ENCODE peak calls at places on chromosome 6, in eight cellular contexts. W is H1, P is H9, C is astrocyte, A is fibroblast of lung, R is hepatocyte, D is GM23338, T is GM23248. K is an unnamed sample. For H3K4me1, the result is how much of the 10 kb centered on the place peaks cover.

GRCh38 chr6:168158280-168158979 is 79.4 kb upstream of the FRMD1 start:
- DNase-seq in W (no peak), P (peak), C (no peak), A (peak), R (no peak), D (no peak), T (peak), K (no peak)

GRCh38 chr6:148044261-148044731 is 298.3 kb upstream of the SASH1 start:
- DNase-seq in W (no peak), P (no peak), C (peak), A (peak), R (no peak), D (no peak), T (no peak), K (no peak)

GRCh38 chr6:45816674-45817297 is 198.9 kb downstream of the CLIC5 start:
- DNase-seq in W (no peak), P (no peak), C (peak), A (no peak), R (no peak), D (no peak), T (no peak), K (no peak)

GRCh38 chr6:6890400-6890858 is 217.3 kb upstream of the RREB1 start:
- DNase-seq in W (no peak), P (peak), C (no peak), A (no peak), R (peak), D (peak), T (peak), K (no peak)

GRCh38 chr6:116764557-116764960 is 960 bp downstream of the FAM162B start:
- DNase-seq in W (no peak), P (peak), C (no peak), A (no peak), R (peak), D (peak), T (no peak), K (no peak)

GRCh38 chr6:123551939-123552707 is 84.6 kb downstream of the TRDN start:
- DNase-seq in W (no peak), P (no peak), C (peak), A (peak), R (no peak), D (no peak), T (no peak), K (no peak)

GRCh38 chr6:18400831-18401446 is 13.8 kb downstream of the RNF144B start:
- DNase-seq in W (no peak), P (no peak), C (peak), A (peak), R (no peak), D (no peak), T (peak), K (peak)

GRCh38 chr6:111361648-111362047 is 121.4 kb downstream of the REV3L start:
- DNase-seq in W (peak), P (peak), C (no peak), A (peak), R (peak), D (peak), T (peak), K (peak)

GRCh38 chr6:168516941-168517741 is 76.2 kb downstream of the SMOC2 start:
- DNase-seq in W (no peak), P (no peak), C (no peak), A (no peak), R (no peak), D (no peak), T (no peak), K (no peak)

GRCh38 chr6:190596-191395 is 101.5 kb upstream of the DUSP22 start:
- DNase-seq in W (no peak), P (peak), C (no peak), A (no peak), R (no peak), D (peak), T (no peak), K (peak)

GRCh38 chr6:88472731-88473130 is 306.6 kb upstream of the CNR1 start:
- DNase-seq in W (no peak), P (no peak), C (no peak), A (no peak), R (no peak), D (peak), T (no peak), K (no peak)

GRCh38 chr6:150881911-150882481 is 16.5 kb downstream of the MTHFD1L start:
- DNase-seq in W (no peak), P (no peak), C (peak), A (peak), R (peak), D (no peak), T (peak), K (no peak)

GRCh38 chr6:154030646-154031045 is 8.4 kb upstream of the OPRM1 start:
- DNase-seq in W (no peak), P (no peak), C (no peak), A (no peak), R (no peak), D (no peak), T (no peak), K (no peak)

GRCh38 chr6:28977351-28978136 is 27.6 kb downstream of the ZNF311 start:
- DNase-seq in W (no peak), P (peak), C (peak), A (peak), R (peak), D (peak), T (peak), K (no peak)

GRCh38 chr6:151263967-151264366 is 24.2 kb downstream of the AKAP12 start:
- DNase-seq in W (no peak), P (no peak), C (peak), A (peak), R (no peak), D (peak), T (no peak), K (no peak)

GRCh38 chr6:34459899-34460593 is 5.8 kb upstream of the PACSIN1 start:
- DNase-seq in W (no peak), P (peak), C (peak), A (peak), R (peak), D (peak), T (peak), K (peak)

DNA sequence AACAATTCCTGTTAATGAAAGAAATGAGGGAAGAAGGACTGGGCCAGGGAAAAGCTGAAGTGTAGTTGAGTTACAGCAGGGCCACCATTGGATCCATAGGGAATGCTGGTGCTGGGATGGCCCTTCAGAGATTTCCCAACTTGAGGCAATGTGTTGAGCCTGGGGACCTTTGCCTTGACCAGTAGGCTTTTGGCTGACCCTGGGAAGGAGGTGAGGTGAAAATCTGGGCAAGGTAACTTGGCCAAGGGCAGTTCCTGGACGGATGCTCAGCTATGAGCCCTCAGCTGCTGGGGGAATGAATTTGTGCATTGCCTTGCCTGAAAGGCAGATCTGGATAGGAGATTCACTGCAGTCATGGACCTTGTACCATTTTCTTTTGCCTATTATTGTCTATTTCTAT is 20.4 kb downstream of the UTRN start:
- DNase-seq in W (no peak), P (no peak), C (no peak), A (no peak), R (no peak), D (no peak), T (no peak), K (no peak)
- H2AFZ ChIP-seq in W (no peak), P (no peak), C (no peak), A (no peak), R (no peak), D (no peak), T (no peak), K (no peak)

GRCh38 chr6:16671302-16672289 is 89.7 kb downstream of the ATXN1 start:
- DNase-seq in W (no peak), P (no peak), C (no peak), A (no peak), R (no peak), D (peak), T (no peak), K (no peak)
- H3K4me1 ChIP-seq in W (under half), P (under half), C (under half), A (under half), R (under half), D (under half), T (half or more), K (under half)

DNA sequence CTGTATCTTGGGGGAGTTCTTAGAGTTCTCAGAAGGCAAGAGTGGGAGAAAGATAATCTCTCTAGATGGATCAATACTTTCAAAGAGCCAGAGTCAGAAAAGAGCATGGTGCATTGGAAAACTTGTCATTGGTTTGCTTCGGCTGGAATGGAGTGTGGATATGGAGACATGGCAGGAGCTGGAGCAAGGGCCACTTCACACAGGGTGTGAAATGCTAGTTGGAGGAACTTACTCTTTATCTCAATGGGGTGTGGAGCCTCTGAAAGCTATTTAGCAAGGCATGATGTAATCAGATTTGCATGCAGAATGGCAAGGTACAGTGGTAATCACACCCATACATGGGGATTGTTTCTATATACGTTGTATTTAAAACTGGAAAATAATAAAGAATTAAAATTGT is 31.5 kb upstream of the PAQR8 start:
- DNase-seq in W (no peak), P (no peak), C (no peak), A (no peak), R (peak), D (no peak), T (no peak), K (no peak)
- H2AFZ ChIP-seq in W (peak), P (no peak), C (no peak), A (no peak), R (no peak), D (peak), T (no peak), K (no peak)

GRCh38 chr6:16670617-16671051 is 90.6 kb downstream of the ATXN1 start:
- DNase-seq in W (no peak), P (no peak), C (no peak), A (no peak), R (no peak), D (no peak), T (no peak), K (no peak)
- H3K4me1 ChIP-seq in W (under half), P (under half), C (under half), A (under half), R (under half), D (under half), T (half or more), K (under half)

K was measured in OCI-LY7.